ENCODE peak calls at places on chromosomes 7 and 10, in four cellular contexts. W is upper lobe of right lung, J is choroid plexus epithelial cell, Y is left ventricle myocardium inferior. V is an unnamed sample.

GRCh38 chr10:28587270-28587969 is 54.5 kb downstream of the WAC start:
- DNase-seq in W (no peak), J (peak; percentile 86), Y (no peak), V (no peak)

GRCh38 chr7:117862378-117862777 is 10.9 kb downstream of the CTTNBP2 start:
- DNase-seq in W (no peak), J (no peak), Y (no peak), V (no peak)

GRCh38 chr7:111089822-111090426 is 1.0 kb upstream of the LRRN3 start:
- DNase-seq in W (no peak), J (peak; percentile 80), Y (no peak), V (no peak)

GRCh38 chr10:61023053-61023452 is 79.1 kb upstream of the RHOBTB1 start:
- DNase-seq in W (no peak), J (no peak), Y (no peak), V (no peak)

GRCh38 chr7:149202831-149203231 is 7.5 kb downstream of the ZNF282 start:
- DNase-seq in W (peak; percentile 61), J (no peak), Y (no peak), V (no peak)

GRCh38 chr10:98460837-98461499 is 14.2 kb upstream of the HPS1 start:
- DNase-seq in W (no peak), J (peak; percentile 93), Y (no peak), V (peak; percentile 51)

GRCh38 chr7:31937982-31938381 is 132.2 kb downstream of the PDE1C start:
- DNase-seq in W (no peak), J (no peak), Y (no peak), V (no peak)

GRCh38 chr10:75788394-75789205 is 357.2 kb downstream of the LRMDA start:
- DNase-seq in W (no peak), J (peak; percentile 36), Y (no peak), V (no peak)

GRCh38 chr7:29561271-29561670 is 2.4 kb upstream of the PRR15 start:
- DNase-seq in W (no peak), J (no peak), Y (no peak), V (no peak)

GRCh38 chr7:143396625-143397556 is 11.8 kb downstream of the EPHA1 start:
- DNase-seq in W (peak; percentile 70), J (no peak), Y (no peak), V (no peak)

GRCh38 chr10:129730993-129731325 is 233.1 kb downstream of the EBF3 start:
- DNase-seq in W (no peak), J (no peak), Y (no peak), V (no peak)

GRCh38 chr7:128387663-128388485 is 21.9 kb downstream of the IMPDH1 start:
- DNase-seq in W (no peak), J (peak; percentile 79), Y (peak; percentile 84), V (peak; percentile 80)

GRCh38 chr10:71357792-71358265 is 38.8 kb downstream of the SLC29A3 start:
- DNase-seq in W (no peak), J (peak; percentile 44), Y (no peak), V (no peak)

GRCh38 chr10:65544756-65545155 is 1381.1 kb upstream of the LRRTM3 start:
- DNase-seq in W (no peak), J (no peak), Y (no peak), V (no peak)
- TF ChIP-seq CTCF in W (no peak), J (no peak), Y (no peak), V (no peak)

DNA sequence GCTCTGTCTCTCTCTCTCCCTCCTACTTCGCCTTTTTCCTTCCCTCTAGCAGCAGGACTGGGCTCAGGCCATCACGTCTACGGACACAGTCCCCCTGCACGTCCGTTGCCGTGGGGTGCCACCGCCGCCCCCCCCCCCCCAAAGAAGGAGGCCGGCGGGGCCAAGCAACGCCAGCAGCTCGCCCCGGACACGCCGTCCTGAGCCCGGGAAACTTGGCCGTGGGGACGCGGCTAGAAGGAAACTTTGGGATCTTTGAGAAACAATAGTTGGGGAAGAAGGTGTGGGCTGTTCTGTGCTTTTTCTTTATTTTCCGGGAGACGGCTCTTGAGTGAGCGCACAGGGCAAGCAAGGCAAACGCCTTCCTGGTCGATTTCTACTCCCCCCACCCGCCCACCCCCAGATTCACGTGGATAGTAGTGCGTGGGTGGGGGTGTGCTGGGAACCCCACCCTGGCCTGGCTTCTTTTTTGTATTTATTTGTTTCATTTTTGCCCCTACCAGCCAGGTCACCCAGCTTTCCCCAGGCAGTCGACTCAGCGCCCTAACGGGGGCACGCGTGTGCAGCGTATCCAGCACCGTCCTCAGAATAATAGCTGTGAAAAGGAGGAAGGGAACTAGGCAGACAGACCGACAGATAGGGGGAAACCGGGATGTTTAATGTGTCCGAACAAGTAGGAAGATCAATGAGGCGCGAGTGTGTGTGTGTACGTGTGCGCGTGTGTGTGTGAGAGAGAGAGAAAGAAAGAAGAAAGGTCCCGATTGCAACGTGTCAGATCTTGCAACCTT is 1.4 kb downstream of the MXI1 start:
- DNase-seq in W (peak; percentile 64), J (peak; percentile 53), Y (peak; percentile 36), V (no peak)
- TF ChIP-seq CTCF in W (peak; percentile 17), J (peak; percentile 39), Y (no peak), V (no peak)

DNA sequence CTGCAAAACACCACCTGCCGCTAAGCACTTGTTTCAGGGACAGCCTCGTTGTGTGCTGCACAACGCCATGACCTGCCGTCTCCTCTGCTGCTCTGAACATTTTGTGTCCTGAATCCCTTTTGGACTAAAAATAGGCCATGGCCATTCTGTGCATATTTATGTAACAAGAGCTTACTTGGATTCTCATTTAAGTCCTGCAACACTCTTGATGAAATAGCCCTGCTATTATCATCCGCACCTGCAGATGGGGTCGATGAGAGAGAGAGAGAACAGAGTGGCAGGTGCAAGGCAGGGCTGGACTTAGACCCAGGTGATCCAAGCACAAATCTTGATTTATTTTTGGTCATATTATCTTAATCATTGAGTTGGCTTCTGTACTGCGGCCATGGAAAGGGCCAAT is 121.2 kb upstream of the PRKCQ start:
- DNase-seq in W (no peak), J (peak; percentile 7), Y (no peak), V (peak; percentile 52)
- TF ChIP-seq CTCF in W (no peak), J (peak; percentile 10), Y (no peak), V (no peak)

DNA sequence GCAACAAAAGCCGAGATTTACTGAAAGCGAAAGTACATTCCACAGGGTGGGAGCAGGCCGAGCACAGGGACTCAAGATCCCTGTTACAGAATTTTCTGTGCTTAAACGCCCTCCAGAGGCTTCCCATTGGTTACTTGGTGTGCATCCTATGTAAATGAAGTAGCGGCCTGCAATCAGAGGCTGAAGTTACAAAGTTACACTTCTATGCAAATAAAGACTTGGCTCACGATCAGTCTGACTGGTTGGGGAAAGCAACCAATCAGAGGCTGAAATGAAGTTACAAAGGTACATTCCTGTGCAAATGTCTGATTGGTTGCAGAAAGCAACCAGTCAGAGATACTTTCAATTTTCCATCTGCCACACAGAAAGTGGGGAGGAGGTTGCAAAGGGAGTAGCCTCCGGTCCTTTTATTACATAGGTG is 4.1 kb downstream of the ACBD7 start:
- DNase-seq in W (no peak), J (peak; percentile 100), Y (no peak), V (peak; percentile 67)
- TF ChIP-seq CTCF in W (peak; percentile 6), J (peak; percentile 0), Y (no peak), V (no peak)

DNA sequence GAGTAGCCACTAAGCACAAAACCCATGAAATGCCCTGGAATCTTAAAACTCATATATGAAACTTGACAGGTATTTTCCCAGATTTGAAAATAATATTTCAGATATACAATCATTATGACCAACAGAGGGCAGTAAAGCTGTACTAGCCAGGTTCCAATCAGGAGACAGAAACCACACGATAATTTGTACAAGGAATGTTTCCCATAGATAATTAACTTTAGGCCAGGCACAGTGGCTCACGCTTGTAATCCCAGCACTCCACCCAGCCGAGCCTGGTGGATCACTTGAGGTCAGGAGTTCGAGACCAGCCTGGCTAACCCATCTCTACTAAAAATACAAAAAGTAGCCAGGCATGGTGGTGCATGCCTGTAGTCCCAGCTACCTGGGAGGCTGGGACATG is 31.0 kb upstream of the NUB1 start:
- DNase-seq in W (no peak), J (peak; percentile 53), Y (no peak), V (peak; percentile 23)
- TF ChIP-seq CTCF in W (peak; percentile 33), J (peak; percentile 62), Y (peak; percentile 48), V (no peak)

GRCh38 chr7:92423646-92424045 is 23.6 kb upstream of the GATAD1 start:
- DNase-seq in W (no peak), J (no peak), Y (no peak), V (no peak)

GRCh38 chr7:92422926-92423325 is 24.4 kb upstream of the GATAD1 start:
- DNase-seq in W (no peak), J (no peak), Y (no peak), V (no peak)

GRCh38 chr7:92421676-92422435 is 25.4 kb upstream of the GATAD1 start:
- DNase-seq in W (no peak), J (peak; percentile 20), Y (no peak), V (no peak)

GRCh38 chr7:92427193-92427592 is 20.1 kb upstream of the GATAD1 start:
- DNase-seq in W (no peak), J (no peak), Y (no peak), V (no peak)

DNA sequence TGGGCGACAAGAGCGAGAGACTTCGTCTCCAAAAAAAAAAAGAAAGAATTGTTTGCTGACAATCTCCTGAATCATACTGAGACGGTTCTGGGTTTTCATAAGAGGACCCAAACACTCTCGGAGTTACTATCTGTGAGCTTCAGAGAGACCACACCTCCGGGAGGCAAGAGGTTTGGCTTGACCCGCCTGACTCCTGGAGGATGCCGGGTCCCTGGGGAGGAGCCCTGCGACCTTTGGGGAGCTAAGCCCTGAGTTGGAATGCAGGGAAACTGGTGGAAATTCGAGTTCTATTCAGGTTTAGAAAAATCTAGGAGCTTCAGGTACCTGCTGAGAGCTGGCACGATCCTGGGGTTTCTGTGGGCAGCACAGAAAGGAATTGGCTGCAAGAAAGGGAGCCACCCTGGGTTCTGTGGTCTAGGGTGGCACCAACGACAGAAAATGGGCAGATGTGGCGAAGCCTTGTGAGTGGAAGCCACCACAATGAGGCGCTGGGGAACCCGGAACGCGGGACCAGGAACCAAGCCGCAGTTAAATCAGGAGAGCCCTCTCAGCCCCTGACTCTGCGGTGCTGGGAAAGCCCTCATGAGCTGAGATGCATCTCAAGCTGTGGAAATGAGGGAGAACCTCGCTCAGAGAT is 21.9 kb upstream of the GATAD1 start:
- DNase-seq in W (no peak), J (no peak), Y (no peak), V (peak; percentile 43)
- TF ChIP-seq CTCF in W (no peak), J (no peak), Y (no peak), V (no peak)